ENCODE peak calls at places on chromosomes 7 and 10, in nine cellular contexts. Z is pancreas; W is foreskin keratinocyte; P is cardiac muscle cell; J is fibroblast of the aortic adventitia; B is heart left ventricle; Q is CD8-positive, alpha-beta T cell; M is astrocyte of the spinal cord; U is HL-60. E is an unnamed sample.

GRCh38 chr7:47474937-47475879 is 106.7 kb downstream of the TNS3 start:
- DNase-seq in Z (peak; percentile 98), W (peak; percentile 76), P (peak; percentile 51), J (peak; percentile 95), B (peak; percentile 86), Q (no peak), M (peak; percentile 96), U (peak; percentile 83), E (peak; percentile 87)

GRCh38 chr10:93060887-93061593 is 442 bp downstream of the CYP26C1 start:
- DNase-seq in Z (no peak), W (no peak), P (no peak), J (no peak), B (no peak), Q (no peak), M (no peak), U (no peak), E (peak; percentile 32)

GRCh38 chr7:1651897-1652296 is 18.2 kb upstream of the ELFN1 start:
- DNase-seq in Z (no peak), W (no peak), P (no peak), J (no peak), B (no peak), Q (no peak), M (no peak), U (no peak), E (no peak)

GRCh38 chr7:13990319-13990983 is 985 bp upstream of the ETV1 start:
- DNase-seq in Z (peak; percentile 11), W (peak; percentile 41), P (peak; percentile 90), J (peak; percentile 50), B (peak; percentile 45), Q (no peak), M (peak; percentile 72), U (peak; percentile 60), E (peak; percentile 38)

GRCh38 chr10:4488924-4489323 is 337.1 kb upstream of the AKR1E2 start:
- DNase-seq in Z (no peak), W (no peak), P (no peak), J (no peak), B (no peak), Q (no peak), M (no peak), U (no peak), E (no peak)

GRCh38 chr7:3591944-3592343 is 290.9 kb downstream of the SDK1 start:
- DNase-seq in Z (no peak), W (no peak), P (no peak), J (no peak), B (no peak), Q (no peak), M (no peak), U (no peak), E (no peak)

GRCh38 chr10:478471-479245 is 210.8 kb downstream of the DIP2C start:
- DNase-seq in Z (no peak), W (peak; percentile 92), P (no peak), J (no peak), B (no peak), Q (no peak), M (no peak), U (no peak), E (no peak)

GRCh38 chr7:77422500-77422899 is 6.4 kb upstream of the GSAP start:
- DNase-seq in Z (no peak), W (no peak), P (no peak), J (no peak), B (no peak), Q (no peak), M (no peak), U (no peak), E (no peak)

GRCh38 chr10:117160567-117160966 is 22.5 kb upstream of the VAX1 start:
- DNase-seq in Z (no peak), W (no peak), P (no peak), J (no peak), B (no peak), Q (no peak), M (no peak), U (no peak), E (no peak)

GRCh38 chr10:132632091-132632561 is 94.5 kb downstream of the INPP5A start:
- DNase-seq in Z (no peak), W (no peak), P (peak; percentile 41), J (no peak), B (peak; percentile 77), Q (no peak), M (no peak), U (no peak), E (no peak)

DNA sequence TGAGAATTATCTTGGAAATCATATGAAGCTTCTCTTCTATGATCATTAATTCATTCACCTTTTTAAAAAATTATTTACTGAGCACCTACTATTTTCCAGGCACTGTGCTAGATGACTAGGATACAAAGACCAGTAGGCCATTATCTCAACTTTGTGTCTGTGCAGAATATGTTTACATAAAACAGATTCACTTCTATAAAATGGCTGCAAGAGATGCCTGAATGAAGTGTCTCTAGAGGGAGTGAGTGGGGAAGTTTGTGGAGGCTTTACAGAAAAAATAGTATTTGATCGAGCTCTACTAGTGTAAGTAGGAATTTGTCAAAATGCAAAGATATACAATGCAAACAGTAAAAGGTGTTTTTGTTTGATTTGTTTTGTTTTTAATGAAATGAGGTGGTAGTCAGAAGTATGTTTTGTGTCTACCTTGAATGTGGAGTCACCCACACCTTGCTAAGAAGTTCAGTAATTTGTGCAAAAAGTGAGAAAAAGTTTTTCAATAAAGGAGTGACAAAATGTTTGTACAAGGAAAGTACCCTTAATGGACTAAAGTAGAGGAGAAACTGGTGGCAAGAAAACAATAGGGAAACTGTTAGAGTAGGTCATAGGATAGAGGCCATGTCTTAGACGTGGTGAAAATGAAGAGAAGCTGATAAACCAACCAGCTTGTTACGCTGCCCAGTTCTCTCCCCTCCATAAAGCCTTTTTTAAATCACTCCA is 125.5 kb downstream of the KCND2 start:
- DNase-seq in Z (no peak), W (no peak), P (no peak), J (no peak), B (no peak), Q (no peak), M (no peak), U (no peak), E (no peak)
- TF ChIP-seq CTCF in Z (no peak), W (no peak), P (no peak), J (no peak), B (no peak), Q (no peak), M (no peak), U (no peak), E (no peak)

GRCh38 chr7:136688601-136689000 is 179.9 kb upstream of the CHRM2 start:
- DNase-seq in Z (no peak), W (no peak), P (no peak), J (no peak), B (no peak), Q (no peak), M (no peak), U (no peak), E (no peak)

GRCh38 chr7:136693166-136694119 is 175.0 kb upstream of the CHRM2 start:
- DNase-seq in Z (peak; percentile 3), W (no peak), P (no peak), J (no peak), B (no peak), Q (no peak), M (no peak), U (no peak), E (no peak)

GRCh38 chr7:136692221-136692620 is 176.2 kb upstream of the CHRM2 start:
- DNase-seq in Z (no peak), W (no peak), P (no peak), J (no peak), B (no peak), Q (no peak), M (no peak), U (no peak), E (no peak)

GRCh38 chr7:136685506-136685905 is 182.9 kb upstream of the CHRM2 start:
- DNase-seq in Z (no peak), W (no peak), P (no peak), J (no peak), B (no peak), Q (no peak), M (no peak), U (no peak), E (no peak)

DNA sequence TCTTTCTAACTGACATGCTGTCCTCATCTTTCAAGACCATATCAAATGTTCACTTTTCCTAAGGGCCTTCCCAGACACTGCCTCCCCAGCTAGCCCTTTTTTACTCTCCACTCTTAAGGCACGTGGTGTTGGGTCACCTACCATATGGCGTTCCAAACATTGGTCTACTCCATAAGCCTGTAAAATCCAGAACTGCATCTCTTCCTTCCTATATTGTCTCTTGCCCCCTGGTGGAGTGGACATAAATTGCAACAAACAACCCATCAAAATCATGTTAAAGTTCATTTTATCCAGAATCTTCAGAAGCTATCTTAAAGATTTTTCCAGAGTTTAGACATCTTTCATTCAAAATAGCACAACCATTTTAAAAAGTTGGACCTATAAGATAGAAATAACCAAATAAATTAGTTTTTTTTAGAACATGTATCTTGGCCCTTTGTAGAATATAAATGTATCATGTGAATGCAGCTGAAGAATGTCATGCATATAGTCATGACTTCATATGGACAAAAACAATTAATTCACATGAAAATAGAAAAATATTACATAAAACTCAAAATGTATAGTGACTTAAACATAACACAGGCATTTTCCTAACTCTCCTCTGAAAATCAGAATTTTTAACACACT is 180.6 kb upstream of the CHRM2 start:
- DNase-seq in Z (no peak), W (no peak), P (no peak), J (peak; percentile 4), B (no peak), Q (no peak), M (peak; percentile 31), U (peak; percentile 14), E (peak; percentile 17)
- TF ChIP-seq CTCF in Z (peak; percentile 27), W (peak; percentile 40), P (peak; percentile 67), J (peak; percentile 46), B (peak; percentile 40), Q (no peak), M (peak; percentile 64), U (peak; percentile 46), E (peak; percentile 37)

GRCh38 chr10:78599122-78599853 is 469.5 kb upstream of the ZMIZ1 start:
- DNase-seq in Z (no peak), W (no peak), P (no peak), J (no peak), B (no peak), Q (no peak), M (no peak), U (no peak), E (no peak)
- TF ChIP-seq CTCF in Z (no peak), W (no peak), P (no peak), J (no peak), B (no peak), Q (no peak), M (no peak), U (no peak), E (peak; percentile 2)

DNA sequence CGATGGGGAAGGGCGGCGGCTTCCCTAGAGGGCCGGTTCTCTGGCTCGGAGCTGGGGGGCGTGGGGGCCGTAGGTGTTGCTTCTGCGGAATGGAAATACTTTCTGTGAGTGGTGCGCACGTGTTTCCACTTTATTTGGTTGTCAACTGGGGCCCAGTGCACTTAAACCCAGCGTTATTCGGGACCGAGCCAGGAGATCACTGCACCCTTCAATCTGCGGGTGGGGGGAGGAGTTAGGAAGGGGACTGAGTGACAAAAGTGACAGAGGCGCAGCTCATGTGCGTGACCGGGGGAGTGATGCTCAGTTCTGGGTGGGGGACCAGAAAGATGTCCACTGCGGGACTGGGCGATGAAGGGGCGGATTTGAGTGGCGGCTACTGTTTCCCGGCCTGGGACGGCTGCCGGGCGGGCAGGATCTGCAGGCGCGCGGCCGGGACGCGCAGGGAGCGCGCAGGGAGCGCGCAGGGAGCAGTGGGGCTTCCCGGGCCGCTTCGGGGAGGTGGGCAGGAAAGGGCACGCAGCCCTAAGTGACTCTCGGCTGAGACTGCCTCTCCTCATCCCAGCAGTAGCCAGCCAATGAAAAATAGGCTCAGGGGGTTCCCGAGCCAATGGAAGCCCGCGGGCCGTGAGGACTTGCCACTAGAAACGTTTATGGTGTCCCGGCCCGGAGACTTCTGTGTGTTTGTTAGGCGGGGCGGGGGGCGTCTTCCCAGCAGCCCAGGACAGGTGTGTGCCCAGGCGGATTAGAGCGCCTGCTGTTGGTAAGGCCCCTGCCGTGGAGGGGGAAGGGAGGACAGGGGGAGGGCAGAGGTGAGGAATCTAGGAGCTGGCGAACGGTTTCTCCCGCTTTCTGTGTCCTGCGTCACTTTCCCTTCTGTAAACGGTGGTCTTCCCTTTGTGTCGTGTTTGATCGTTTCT is 54.3 kb upstream of the KDM7A start:
- DNase-seq in Z (peak; percentile 35), W (peak; percentile 45), P (peak; percentile 84), J (peak; percentile 11), B (peak; percentile 34), Q (peak; percentile 75), M (peak; percentile 15), U (no peak), E (peak; percentile 55)
- TF ChIP-seq CTCF in Z (no peak), W (no peak), P (no peak), J (no peak), B (no peak), Q (no peak), M (no peak), U (no peak), E (no peak)